ENCODE peak calls at places on chromosomes 6 and 20, in ten cellular contexts. Q is dorsolateral prefrontal cortex, Z is fibroblast of the aortic adventitia, S is bronchial epithelial cell, A is heart left ventricle, T is PC-3, P is breast epithelium, H is AG10803, C is cardiac muscle cell, I is kidney epithelial cell. N is an unnamed sample.

GRCh38 chr6:169959129-169960002 is 207.9 kb downstream of the ERMARD start:
- DNase-seq in S (peak), P (peak), A (peak), Z (no peak), T (no peak), I (no peak), Q (peak), C (no peak), H (no peak), N (no peak)

GRCh38 chr6:51619042-51619799 is 468.2 kb downstream of the PKHD1 start:
- DNase-seq in H (no peak), C (no peak), T (no peak), I (no peak), S (no peak), A (no peak), P (no peak), Q (no peak), Z (no peak), N (no peak)

GRCh38 chr20:23079926-23080325 is 6.2 kb downstream of the CD93 start:
- DNase-seq in Z (no peak), Q (no peak), A (no peak), P (no peak), C (no peak), S (no peak), H (no peak), I (no peak), T (no peak), N (no peak)

GRCh38 chr6:168784426-168784825 is 343.4 kb downstream of the SMOC2 start:
- DNase-seq in A (no peak), Z (no peak), Q (no peak), C (no peak), P (no peak), H (no peak), T (no peak), I (no peak), S (no peak), N (no peak)

GRCh38 chr6:75524322-75524972 is 30.8 kb upstream of the FILIP1 start:
- DNase-seq in T (peak), P (no peak), I (peak), A (no peak), Q (no peak), C (no peak), Z (peak), S (peak), H (peak), N (peak)

GRCh38 chr20:51385941-51386530 is 156.5 kb downstream of the NFATC2 start:
- DNase-seq in P (no peak), H (peak), A (no peak), S (peak), C (peak), Z (peak), T (peak), Q (no peak), I (no peak), N (peak)

GRCh38 chr6:163323719-163324118 is 90.8 kb upstream of the QKI start:
- DNase-seq in T (no peak), I (no peak), Z (no peak), Q (no peak), H (no peak), A (no peak), P (no peak), C (no peak), S (no peak), N (no peak)

GRCh38 chr6:38509713-38510112 is 130.0 kb downstream of the BTBD9 start:
- DNase-seq in P (no peak), T (peak), I (peak), H (peak), Q (no peak), A (no peak), Z (peak), C (no peak), S (peak), N (peak)

GRCh38 chr6:68651018-68651985 is 16.2 kb downstream of the ADGRB3 start:
- DNase-seq in C (no peak), A (no peak), S (no peak), Q (no peak), T (no peak), Z (no peak), P (no peak), H (peak), I (no peak), N (peak)

GRCh38 chr6:148624025-148624424 is 122.8 kb upstream of the UST start:
- DNase-seq in P (no peak), C (no peak), T (no peak), A (no peak), S (peak), I (no peak), Z (no peak), H (peak), Q (no peak), N (peak)

GRCh38 chr20:47411161-47411560 is 54.7 kb upstream of the ZMYND8 start:
- DNase-seq in A (peak), I (no peak), T (no peak), C (no peak), Z (no peak), S (no peak), H (no peak), Q (no peak), P (no peak), N (no peak)

GRCh38 chr6:112337209-112337638 is 9.9 kb upstream of the RFPL4B start:
- DNase-seq in Z (peak), C (peak), S (peak), H (peak), I (peak), Q (peak), P (peak), T (peak), A (peak), N (peak)

DNA sequence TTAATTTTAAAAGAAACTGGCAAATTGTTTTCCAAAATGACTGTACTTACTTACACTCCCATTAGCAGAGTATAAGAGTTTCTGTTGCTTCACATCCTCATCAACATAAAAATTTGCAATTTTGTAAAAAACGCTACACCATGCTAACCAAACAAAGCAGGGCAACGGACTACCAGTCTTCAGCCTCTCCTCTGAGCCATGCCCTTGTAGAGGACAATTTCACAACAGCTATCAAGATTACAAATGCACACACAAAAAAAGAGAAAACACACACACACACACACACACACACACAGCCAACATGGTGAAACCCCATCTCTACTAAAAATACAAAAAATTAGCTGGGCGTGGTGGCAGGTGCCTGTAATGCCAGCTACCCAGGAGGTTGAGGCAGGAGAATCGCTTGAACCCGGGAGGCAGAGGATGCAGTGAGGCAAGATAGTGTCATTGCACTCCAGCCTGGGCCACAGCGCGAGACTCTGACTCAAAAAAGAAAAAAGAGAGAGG is 4.1 kb upstream of the ADISSP start:
- DNase-seq in P (no peak), Q (no peak), C (no peak), I (no peak), Z (no peak), T (no peak), A (no peak), S (no peak), H (no peak), N (no peak)
- TF ChIP-seq CTCF in P (no peak), Q (no peak), C (no peak), I (no peak), Z (no peak), T (no peak), A (no peak), S (no peak), H (no peak), N (no peak)

GRCh38 chr6:129648819-129649491 is 61.0 kb downstream of the ARHGAP18 start:
- DNase-seq in H (no peak), Q (no peak), C (no peak), P (no peak), T (no peak), Z (no peak), S (no peak), I (no peak), A (no peak), N (no peak)

GRCh38 chr6:129646617-129647016 is 63.4 kb downstream of the ARHGAP18 start:
- DNase-seq in P (no peak), A (no peak), S (no peak), H (peak), Z (peak), C (no peak), Q (no peak), T (no peak), I (no peak), N (peak)

GRCh38 chr6:129645371-129646139 is 64.4 kb downstream of the ARHGAP18 start:
- DNase-seq in Z (no peak), P (no peak), H (peak), S (peak), I (no peak), A (no peak), T (peak), C (no peak), Q (no peak), N (peak)

GRCh38 chr6:129646140-129646569 is 63.8 kb downstream of the ARHGAP18 start:
- DNase-seq in T (no peak), Z (no peak), A (no peak), P (no peak), Q (no peak), H (no peak), I (no peak), C (no peak), S (no peak), N (no peak)

GRCh38 chr6:129647044-129647443 is 62.9 kb downstream of the ARHGAP18 start:
- DNase-seq in P (no peak), C (no peak), S (no peak), Q (no peak), T (no peak), I (no peak), H (no peak), Z (no peak), A (no peak), N (no peak)
- H3K4me3 ChIP-seq in P (peak), C (no peak), S (no peak), Q (no peak), T (no peak), I (no peak), H (no peak), Z (no peak), A (peak), N (no peak)

GRCh38 chr6:24492475-24492874 is 2.3 kb upstream of the ALDH5A1 start:
- DNase-seq in C (peak), S (no peak), Z (no peak), A (no peak), I (no peak), H (peak), P (no peak), Q (no peak), T (no peak), N (no peak)
- TF ChIP-seq CTCF in C (peak), S (peak), Z (peak), A (peak), I (peak), H (peak), P (no peak), Q (no peak), T (peak), N (peak)

DNA sequence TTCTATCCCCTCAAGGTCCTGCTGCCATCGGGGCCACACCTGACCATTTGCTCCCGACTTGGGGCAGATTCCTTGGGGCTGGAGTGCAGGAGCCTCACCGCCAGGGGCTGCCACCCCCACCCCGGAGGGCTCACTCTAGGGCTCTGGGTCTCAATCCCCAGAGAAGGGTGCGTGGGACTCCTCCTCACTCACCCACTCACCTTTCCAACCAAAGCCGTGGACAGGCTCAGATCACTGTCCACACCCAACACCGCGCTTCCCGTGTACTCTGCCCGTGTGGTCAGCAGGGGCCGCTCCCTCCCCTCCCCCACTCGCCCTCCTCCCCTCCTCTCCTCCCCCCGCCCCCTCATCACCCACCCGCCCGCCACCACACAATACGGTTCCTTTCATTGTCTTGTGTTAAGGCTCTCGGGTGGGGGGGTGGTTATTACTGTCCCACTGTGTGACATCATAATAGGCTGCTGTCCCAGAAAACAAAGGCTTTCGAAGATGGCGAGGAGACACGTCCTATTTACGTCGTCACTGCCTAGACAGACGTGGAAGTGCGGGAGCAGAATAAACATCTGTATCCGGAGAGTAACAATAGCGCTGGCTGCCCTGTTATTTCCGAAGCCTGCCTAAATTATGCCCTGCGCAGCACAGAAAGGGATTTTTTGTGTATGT is 85.8 kb downstream of the YTHDF1 start:
- DNase-seq in A (no peak), Q (peak), T (no peak), Z (no peak), C (no peak), P (no peak), I (no peak), H (no peak), S (no peak), N (no peak)
- H3K4me3 ChIP-seq in A (no peak), Q (no peak), T (no peak), Z (no peak), C (no peak), P (no peak), I (no peak), H (no peak), S (no peak), N (no peak)

GRCh38 chr20:40704828-40705227 is 15.8 kb upstream of the MAFB start:
- DNase-seq in Z (no peak), I (no peak), S (no peak), Q (no peak), P (no peak), T (no peak), H (no peak), A (no peak), C (no peak), N (no peak)

GRCh38 chr20:40698744-40699143 is 9.7 kb upstream of the MAFB start:
- DNase-seq in H (no peak), S (no peak), A (no peak), C (no peak), I (no peak), Q (no peak), T (no peak), Z (no peak), P (no peak), N (no peak)

GRCh38 chr20:40705413-40705812 is 16.4 kb upstream of the MAFB start:
- DNase-seq in A (no peak), Z (no peak), P (no peak), T (no peak), Q (no peak), S (no peak), I (no peak), H (no peak), C (no peak), N (no peak)

GRCh38 chr20:40703981-40704530 is 15.0 kb upstream of the MAFB start:
- DNase-seq in Z (no peak), H (no peak), T (no peak), P (no peak), I (no peak), A (no peak), C (no peak), S (no peak), Q (no peak), N (no peak)

DNA sequence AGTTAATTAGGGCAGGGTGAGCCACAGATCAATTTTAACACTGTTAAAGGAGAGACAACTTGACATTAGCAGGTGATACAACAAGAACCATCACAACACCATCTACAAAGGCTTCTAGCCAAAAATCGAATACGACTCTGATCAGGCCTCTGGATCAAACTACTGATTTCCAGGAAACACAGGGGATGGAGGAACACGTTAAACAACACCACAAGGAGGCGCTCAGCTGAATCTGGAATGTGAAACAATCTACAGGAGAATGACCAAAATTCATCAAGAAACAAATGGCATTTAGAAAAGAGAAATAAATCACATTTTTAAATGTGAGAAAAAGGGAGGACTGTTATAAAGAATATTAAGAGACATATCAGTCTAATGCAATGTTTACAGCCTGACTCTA is 13.5 kb upstream of the MAFB start:
- DNase-seq in H (no peak), C (no peak), A (no peak), S (no peak), Z (peak), Q (no peak), I (no peak), P (no peak), T (peak), N (no peak)
- TF ChIP-seq CTCF in H (peak), C (peak), A (no peak), S (no peak), Z (no peak), Q (no peak), I (peak), P (no peak), T (peak), N (peak)

DNA sequence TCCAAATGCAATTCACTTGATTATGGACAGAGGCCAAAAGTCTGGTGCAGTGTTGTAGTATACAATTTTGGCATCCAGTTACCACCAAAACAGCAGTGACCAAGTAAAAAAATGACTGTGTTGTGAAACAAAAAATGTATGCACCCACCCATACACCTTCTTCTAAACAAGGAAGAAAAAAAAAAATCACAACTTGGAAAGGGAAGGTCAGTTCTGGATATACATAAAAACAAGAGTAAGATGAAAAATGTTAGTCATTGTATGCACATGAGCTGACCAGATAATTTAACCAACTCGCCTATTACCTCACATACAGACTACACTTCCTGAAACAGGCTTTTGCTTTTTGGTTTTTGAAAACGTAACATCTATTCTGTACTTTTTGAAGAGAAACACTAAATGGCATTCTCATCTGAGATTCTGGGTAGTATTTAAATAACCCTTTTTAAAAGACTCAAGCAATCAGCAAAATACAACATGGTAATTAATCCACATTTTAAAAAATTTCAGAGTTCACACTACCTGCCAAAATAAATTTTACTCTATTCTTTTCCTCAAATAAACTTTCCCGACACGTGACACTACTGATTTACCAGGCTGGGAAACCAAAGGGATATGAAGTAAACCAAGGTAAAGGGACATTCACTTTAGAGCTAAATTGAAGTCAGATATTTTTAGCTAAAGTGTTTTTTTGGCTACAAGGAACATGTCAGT is 141.6 kb upstream of the SHLD1 start:
- DNase-seq in S (peak), Z (peak), A (no peak), P (no peak), H (peak), C (no peak), Q (no peak), I (no peak), T (peak), N (peak)
- H3K4me3 ChIP-seq in S (peak), Z (peak), A (peak), P (peak), H (peak), C (peak), Q (peak), I (no peak), T (peak), N (peak)

DNA sequence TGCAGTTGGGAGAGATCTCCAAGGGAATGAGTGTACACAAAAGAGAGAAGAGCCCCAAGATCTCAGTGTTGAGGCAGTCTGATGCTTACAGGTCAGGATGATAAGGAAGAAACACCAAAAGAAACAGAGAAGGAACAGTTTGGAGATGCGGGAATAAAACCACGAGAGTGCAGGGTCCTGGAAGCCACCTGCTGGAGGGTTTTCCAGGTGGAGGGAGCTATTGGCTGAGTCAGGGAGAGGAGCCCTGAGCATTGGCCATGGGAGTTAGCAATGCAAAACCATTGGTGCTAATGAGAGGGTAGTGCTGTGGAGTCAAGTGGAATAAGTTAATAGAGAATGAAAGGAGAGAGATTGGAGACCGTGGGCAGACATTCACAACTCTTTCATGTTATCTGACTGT is 39.2 kb upstream of the RIN2 start:
- DNase-seq in T (no peak), I (no peak), C (no peak), A (no peak), P (no peak), S (no peak), Q (no peak), Z (no peak), H (no peak), N (no peak)
- TF ChIP-seq CTCF in T (no peak), I (no peak), C (no peak), A (no peak), P (no peak), S (no peak), Q (no peak), Z (no peak), H (no peak), N (no peak)

GRCh38 chr20:59605691-59606364 is 1.5 kb downstream of the PHACTR3 start:
- DNase-seq in I (no peak), Q (no peak), C (no peak), S (no peak), P (no peak), Z (no peak), T (no peak), A (no peak), H (no peak), N (no peak)
- H3K4me3 ChIP-seq in I (no peak), Q (peak), C (no peak), S (no peak), P (no peak), Z (no peak), T (no peak), A (no peak), H (no peak), N (no peak)

DNA sequence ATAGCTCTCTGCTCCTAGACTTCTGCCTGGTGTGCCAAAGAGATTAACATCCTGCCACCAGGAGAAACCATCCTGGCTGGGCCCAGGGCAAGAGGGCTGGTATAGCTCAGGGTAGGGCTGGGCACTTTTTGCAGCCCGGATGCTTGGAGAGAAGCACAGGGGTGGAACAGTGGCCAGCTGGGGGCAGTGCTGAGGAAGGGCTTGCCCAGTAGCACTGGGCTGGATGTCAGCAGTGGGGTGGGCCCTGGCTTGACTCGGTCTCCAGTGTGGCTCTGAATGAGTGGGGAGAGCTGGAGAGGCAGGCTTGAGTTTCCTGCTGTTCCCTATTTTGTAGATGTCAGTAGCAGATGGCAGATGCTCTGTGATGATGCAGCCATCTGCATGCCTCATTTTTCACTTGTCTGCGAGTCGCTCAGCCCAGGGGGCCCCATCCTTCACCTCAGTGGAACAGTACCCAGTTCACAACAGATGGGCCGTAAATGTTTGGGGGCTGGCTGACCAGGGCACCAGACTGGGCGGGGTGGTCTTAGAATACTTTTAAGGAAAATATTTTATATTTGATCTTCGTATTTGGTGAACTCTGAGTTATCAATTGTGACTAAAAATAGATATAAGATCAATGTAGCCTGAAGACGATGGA is 56.4 kb upstream of the TULP1 start:
- DNase-seq in T (peak), A (no peak), Q (no peak), I (no peak), H (no peak), C (no peak), S (no peak), Z (no peak), P (no peak), N (peak)
- TF ChIP-seq CTCF in T (peak), A (peak), Q (peak), I (peak), H (peak), C (peak), S (peak), Z (peak), P (peak), N (peak)

GRCh38 chr6:108895591-108895990 is 47.4 kb downstream of the ARMC2 start:
- DNase-seq in C (no peak), Z (peak), A (no peak), P (no peak), I (no peak), S (no peak), Q (no peak), T (no peak), H (peak), N (peak)
- H3K4me3 ChIP-seq in C (no peak), Z (no peak), A (no peak), P (no peak), I (no peak), S (no peak), Q (no peak), T (no peak), H (no peak), N (no peak)